ENCODE peak calls at places on chromosomes 2 and 18, in seven cellular contexts. L is Caki2; T is midbrain; F is stimulated activated CD4-positive, alpha-beta T cell treated with anti-CD3 and anti-CD28 coated beads, Interleukin-2, amount 100 ng/mL, for 48 hours; I is amygdala; H is activated gamma-delta T cell treated with anti-CD3 and anti-CD28 coated beads, Interleukin-2, amount 50 U/mL, for 16 hours; K is pons. W is an unnamed sample.

GRCh38 chr18:46711444-46711863 is 45.4 kb downstream of the ST8SIA5 start:
- DNase-seq in L (no peak), T (no peak), F (no peak), I (no peak), H (no peak), K (no peak), W (no peak)

GRCh38 chr2:241218131-241219029 is 29.9 kb downstream of the ANO7 start:
- DNase-seq in L (peak), T (no peak), F (peak), I (no peak), H (no peak), K (no peak), W (no peak)

GRCh38 chr2:196277002-196277401 is 105.6 kb upstream of the STK17B start:
- DNase-seq in L (no peak), T (no peak), F (no peak), I (no peak), H (no peak), K (peak), W (no peak)

GRCh38 chr2:239949079-239949478 is 76.1 kb downstream of the NDUFA10 start:
- DNase-seq in L (no peak), T (no peak), F (no peak), I (no peak), H (no peak), K (no peak), W (no peak)

GRCh38 chr2:239275037-239275685 is 125.7 kb downstream of the HDAC4 start:
- DNase-seq in L (peak), T (peak), F (peak), I (peak), H (peak), K (no peak), W (peak)

GRCh38 chr2:127416486-127417001 is 1.7 kb upstream of the PROC start:
- DNase-seq in L (no peak), T (no peak), F (no peak), I (no peak), H (no peak), K (no peak), W (no peak)

GRCh38 chr2:181103659-181104058 is 123.3 kb downstream of the UBE2E3 start:
- DNase-seq in L (no peak), T (no peak), F (no peak), I (no peak), H (no peak), K (no peak), W (no peak)

GRCh38 chr2:25960920-25961319 is 21.4 kb downstream of the KIF3C start:
- DNase-seq in L (no peak), T (no peak), F (no peak), I (no peak), H (no peak), K (no peak), W (no peak)

GRCh38 chr2:199228887-199229819 is 228.6 kb downstream of the SATB2 start:
- DNase-seq in L (peak), T (no peak), F (peak), I (no peak), H (no peak), K (peak), W (peak)

GRCh38 chr2:218404351-218405145 is 4.9 kb downstream of the CTDSP1 start:
- DNase-seq in L (no peak), T (no peak), F (no peak), I (no peak), H (no peak), K (no peak), W (no peak)

GRCh38 chr18:67916142-67916541 is 399.6 kb upstream of the DSEL start:
- DNase-seq in L (no peak), T (no peak), F (no peak), I (no peak), H (no peak), K (no peak), W (no peak)

GRCh38 chr18:23311346-23312103 is 141.6 kb upstream of the RIOK3 start:
- DNase-seq in L (no peak), T (no peak), F (no peak), I (no peak), H (no peak), K (no peak), W (peak)

GRCh38 chr2:110872521-110872920 is 140.1 kb downstream of the ACOXL start:
- DNase-seq in L (no peak), T (no peak), F (no peak), I (no peak), H (no peak), K (no peak), W (no peak)

GRCh38 chr2:119432882-119433522 is 1.3 kb downstream of the TMEM37 start:
- DNase-seq in L (no peak), T (no peak), F (no peak), I (no peak), H (no peak), K (no peak), W (no peak)

GRCh38 chr2:212979799-212980198 is 171.6 kb downstream of the IKZF2 start:
- DNase-seq in L (no peak), T (no peak), F (no peak), I (no peak), H (no peak), K (no peak), W (no peak)

GRCh38 chr2:163856941-163857340 is 121.1 kb upstream of the FIGN start:
- DNase-seq in L (peak), T (no peak), F (no peak), I (no peak), H (no peak), K (no peak), W (no peak)

GRCh38 chr2:238651306-238652052 is 196.4 kb upstream of the TWIST2 start:
- DNase-seq in L (no peak), T (no peak), F (no peak), I (no peak), H (no peak), K (no peak), W (no peak)

GRCh38 chr2:37894047-37894446 is 31.0 kb upstream of the RMDN2 start:
- DNase-seq in L (no peak), T (no peak), F (no peak), I (no peak), H (no peak), K (no peak), W (no peak)

GRCh38 chr2:172168917-172169346 is 66.2 kb upstream of the DLX2 start:
- DNase-seq in L (no peak), T (no peak), F (no peak), I (no peak), H (no peak), K (peak), W (no peak)

GRCh38 chr18:8994603-8995002 is 107.9 kb upstream of the NDUFV2 start:
- DNase-seq in L (no peak), T (no peak), F (no peak), I (no peak), H (no peak), K (no peak), W (no peak)

GRCh38 chr2:79219383-79219988 is 59.9 kb upstream of the REG3A start:
- DNase-seq in L (peak), T (peak), F (peak), I (no peak), H (no peak), K (peak), W (peak)

GRCh38 chr18:77148289-77148688 is 15.7 kb upstream of the MBP start:
- DNase-seq in L (no peak), T (no peak), F (no peak), I (no peak), H (no peak), K (no peak), W (no peak)

GRCh38 chr2:207434288-207434687 is 95.5 kb upstream of the CREB1 start:
- DNase-seq in L (no peak), T (no peak), F (no peak), I (no peak), H (no peak), K (no peak), W (no peak)

GRCh38 chr18:44996261-44996660 is 315.6 kb downstream of the SETBP1 start:
- DNase-seq in L (no peak), T (no peak), F (no peak), I (no peak), H (no peak), K (no peak), W (no peak)

GRCh38 chr2:168244318-168244717 is 3.1 kb downstream of the STK39 start:
- DNase-seq in L (no peak), T (no peak), F (peak), I (no peak), H (peak), K (no peak), W (no peak)

GRCh38 chr18:43276471-43276870 is 819 bp downstream of the SYT4 start:
- DNase-seq in L (no peak), T (no peak), F (no peak), I (no peak), H (no peak), K (no peak), W (no peak)

GRCh38 chr2:128433911-128434550 is 115.4 kb upstream of the HS6ST1 start:
- DNase-seq in L (no peak), T (no peak), F (no peak), I (no peak), H (no peak), K (no peak), W (no peak)

GRCh38 chr2:69798909-69799526 is 30.4 kb upstream of the GMCL1 start:
- DNase-seq in L (no peak), T (no peak), F (no peak), I (no peak), H (no peak), K (no peak), W (peak)

GRCh38 chr2:25374827-25375226 is 33.1 kb upstream of the DNMT3A start:
- DNase-seq in L (no peak), T (no peak), F (no peak), I (no peak), H (no peak), K (no peak), W (no peak)